ENCODE peak calls at places on chromosomes 5 and 9, in seven cellular contexts. O is D341Med, A is lung microvascular endothelial cell, W is progenitor cell of endocrine pancreas, I is uterus, E is SK-MEL-5, M is hypothalamus. B is an unnamed sample.

GRCh38 chr5:1127991-1128785 is 16.3 kb upstream of the SLC12A7 start:
- DNase-seq in W (no peak), E (peak), M (no peak), I (no peak), O (no peak), A (peak), B (no peak)

GRCh38 chr9:110025551-110026170 is 182.3 kb downstream of the C9orf152 start:
- DNase-seq in I (no peak), A (no peak), M (no peak), O (no peak), E (no peak), W (no peak), B (no peak)

GRCh38 chr9:98430535-98430934 is 175.1 kb upstream of the TBC1D2 start:
- DNase-seq in I (no peak), E (no peak), M (peak), W (no peak), O (no peak), A (no peak), B (no peak)

GRCh38 chr9:4433379-4433778 is 56.9 kb upstream of the SLC1A1 start:
- DNase-seq in W (no peak), M (no peak), O (no peak), I (no peak), A (no peak), E (no peak), B (no peak)

GRCh38 chr9:108477538-108478006 is 378.2 kb downstream of the ACTL7B start:
- DNase-seq in I (no peak), W (no peak), A (peak), E (no peak), O (no peak), M (no peak), B (no peak)

GRCh38 chr9:134875376-134875775 is 5.2 kb upstream of the FCN2 start:
- DNase-seq in W (no peak), O (no peak), M (no peak), E (no peak), I (no peak), A (no peak), B (no peak)

GRCh38 chr9:134136117-134136996 is 475 bp downstream of the WDR5 start:
- DNase-seq in M (no peak), I (peak), E (no peak), W (peak), A (peak), O (peak), B (no peak)

GRCh38 chr9:115910899-115911298 is 242.7 kb upstream of the PAPPA start:
- DNase-seq in M (no peak), O (no peak), A (no peak), W (no peak), I (no peak), E (no peak), B (no peak)

GRCh38 chr9:127349483-127350127 is 47.4 kb upstream of the SLC2A8 start:
- DNase-seq in E (no peak), O (no peak), W (no peak), A (no peak), M (no peak), I (no peak), B (no peak)

GRCh38 chr9:134778156-134778555 is 102.5 kb upstream of the FCN2 start:
- DNase-seq in E (no peak), A (no peak), M (no peak), O (no peak), I (no peak), W (no peak), B (no peak)

GRCh38 chr9:6584881-6585597 is 60.5 kb downstream of the GLDC start:
- DNase-seq in I (no peak), M (no peak), O (no peak), E (peak), A (peak), W (no peak), B (no peak)

GRCh38 chr5:135004376-135004775 is 29.7 kb downstream of the PITX1 start:
- DNase-seq in A (no peak), E (no peak), W (no peak), M (no peak), O (peak), I (no peak), B (no peak)

GRCh38 chr9:129617167-129617566 is 3.7 kb downstream of the C9orf50 start:
- DNase-seq in O (peak), M (no peak), E (peak), I (no peak), A (peak), W (no peak), B (no peak)

GRCh38 chr5:127431977-127432376 is 85.5 kb upstream of the PRRC1 start:
- DNase-seq in A (no peak), M (no peak), I (no peak), W (no peak), O (no peak), E (no peak), B (no peak)